ENCODE peak calls at places on chromosome 7, in ten cellular contexts. S, M, Q, I, C, V, E, D, R and T are unnamed samples.

GRCh38 chr7:37031571-37032257 is 307.4 kb upstream of the AOAH start:
- DNase-seq in V (peak), M (peak), C (peak), D (peak), R (peak), Q (no peak), S (peak), E (peak), I (peak), T (peak)

GRCh38 chr7:78020131-78020873 is 221.7 kb downstream of the PHTF2 start:
- DNase-seq in S (peak), V (peak), D (peak), I (peak), C (peak), Q (no peak), R (peak), E (peak), M (peak), T (peak)

GRCh38 chr7:12207046-12207445 is 4.0 kb upstream of the TMEM106B start:
- DNase-seq in I (no peak), D (no peak), E (no peak), R (no peak), V (no peak), S (no peak), M (no peak), C (peak), Q (no peak), T (no peak)

GRCh38 chr7:112537822-112538221 is 57.0 kb downstream of the LSMEM1 start:
- DNase-seq in C (no peak), V (no peak), I (no peak), E (no peak), R (no peak), M (no peak), S (no peak), D (no peak), Q (no peak), T (no peak)

GRCh38 chr7:98097042-98097645 is 9.5 kb upstream of the LMTK2 start:
- DNase-seq in R (no peak), C (no peak), D (no peak), S (no peak), Q (no peak), V (no peak), E (no peak), M (no peak), I (no peak), T (no peak)

GRCh38 chr7:101882595-101883564 is 65.5 kb downstream of the CUX1 start:
- DNase-seq in S (peak), I (peak), V (peak), C (peak), D (peak), M (peak), R (peak), Q (peak), E (peak), T (peak)

GRCh38 chr7:3265388-3265787 is 35.7 kb upstream of the SDK1 start:
- DNase-seq in D (no peak), Q (no peak), C (no peak), S (no peak), V (no peak), M (no peak), I (no peak), E (no peak), R (no peak), T (no peak)

GRCh38 chr7:117458977-117459583 is 20.7 kb upstream of the CFTR start:
- DNase-seq in Q (no peak), D (peak), R (no peak), M (no peak), I (no peak), S (no peak), C (no peak), E (no peak), V (peak), T (no peak)

GRCh38 chr7:112646787-112647186 is 143.4 kb downstream of the TMEM168 start:
- DNase-seq in M (no peak), V (no peak), Q (no peak), I (no peak), E (no peak), R (no peak), D (no peak), S (no peak), C (no peak), T (no peak)

GRCh38 chr7:76020031-76020714 is 25.8 kb upstream of the TMEM120A start:
- DNase-seq in E (peak), C (peak), I (peak), S (peak), V (peak), Q (peak), M (peak), D (peak), R (peak), T (peak)

GRCh38 chr7:136272934-136273333 is 295.8 kb upstream of the MTPN start:
- DNase-seq in C (no peak), D (no peak), M (no peak), Q (no peak), V (no peak), I (no peak), E (no peak), R (no peak), S (no peak), T (no peak)

GRCh38 chr7:17159500-17160037 is 138.9 kb upstream of the AHR start:
- DNase-seq in E (no peak), C (no peak), S (no peak), I (no peak), V (no peak), M (no peak), Q (no peak), R (no peak), D (no peak), T (no peak)

GRCh38 chr7:1160665-1161010 is 642 bp upstream of the ZFAND2A start:
- DNase-seq in S (peak), D (no peak), V (no peak), R (no peak), Q (peak), M (no peak), E (no peak), I (no peak), C (peak), T (no peak)

GRCh38 chr7:75534727-75535307 is 42.7 kb downstream of the SPDYE5 start:
- DNase-seq in S (no peak), C (no peak), V (peak), R (no peak), I (no peak), M (no peak), Q (no peak), E (no peak), D (peak), T (peak)

GRCh38 chr7:150631084-150631824 is 931 bp downstream of the GIMAP6 start:
- DNase-seq in S (no peak), I (no peak), C (peak), E (no peak), D (no peak), R (no peak), Q (no peak), M (no peak), V (peak), T (peak)

GRCh38 chr7:158740657-158741293 is 36.2 kb upstream of the NCAPG2 start:
- DNase-seq in C (no peak), M (no peak), I (peak), R (peak), Q (no peak), V (peak), E (no peak), D (peak), S (peak), T (no peak)

GRCh38 chr7:104106106-104106505 is 101.7 kb downstream of the ORC5 start:
- DNase-seq in I (no peak), E (no peak), Q (no peak), R (no peak), M (no peak), S (no peak), V (peak), D (peak), C (no peak), T (no peak)

GRCh38 chr7:1666779-1667565 is 3.1 kb upstream of the ELFN1 start:
- DNase-seq in D (no peak), S (no peak), C (peak), Q (peak), R (peak), I (no peak), V (no peak), E (no peak), M (no peak), T (peak)

GRCh38 chr7:116098175-116098574 is 67.6 kb upstream of the TFEC start:
- DNase-seq in E (no peak), I (no peak), Q (no peak), R (no peak), C (no peak), D (no peak), V (no peak), S (no peak), M (no peak), T (no peak)

GRCh38 chr7:116101709-116102108 is 71.1 kb upstream of the TFEC start:
- DNase-seq in M (no peak), C (no peak), D (peak), Q (no peak), I (no peak), R (no peak), V (no peak), S (no peak), E (no peak), T (no peak)

GRCh38 chr7:116093516-116094301 is 63.1 kb upstream of the TFEC start:
- DNase-seq in E (no peak), M (no peak), R (no peak), S (no peak), I (no peak), D (no peak), Q (no peak), C (no peak), V (no peak), T (no peak)

GRCh38 chr7:116097365-116098009 is 66.9 kb upstream of the TFEC start:
- DNase-seq in E (no peak), V (peak), I (no peak), C (no peak), D (peak), S (no peak), Q (no peak), R (no peak), M (no peak), T (no peak)
- TF ChIP-seq CTCF in E (peak), V (no peak), I (no peak), C (no peak), D (no peak), S (no peak), Q (no peak), R (no peak), M (no peak), T (no peak)

DNA sequence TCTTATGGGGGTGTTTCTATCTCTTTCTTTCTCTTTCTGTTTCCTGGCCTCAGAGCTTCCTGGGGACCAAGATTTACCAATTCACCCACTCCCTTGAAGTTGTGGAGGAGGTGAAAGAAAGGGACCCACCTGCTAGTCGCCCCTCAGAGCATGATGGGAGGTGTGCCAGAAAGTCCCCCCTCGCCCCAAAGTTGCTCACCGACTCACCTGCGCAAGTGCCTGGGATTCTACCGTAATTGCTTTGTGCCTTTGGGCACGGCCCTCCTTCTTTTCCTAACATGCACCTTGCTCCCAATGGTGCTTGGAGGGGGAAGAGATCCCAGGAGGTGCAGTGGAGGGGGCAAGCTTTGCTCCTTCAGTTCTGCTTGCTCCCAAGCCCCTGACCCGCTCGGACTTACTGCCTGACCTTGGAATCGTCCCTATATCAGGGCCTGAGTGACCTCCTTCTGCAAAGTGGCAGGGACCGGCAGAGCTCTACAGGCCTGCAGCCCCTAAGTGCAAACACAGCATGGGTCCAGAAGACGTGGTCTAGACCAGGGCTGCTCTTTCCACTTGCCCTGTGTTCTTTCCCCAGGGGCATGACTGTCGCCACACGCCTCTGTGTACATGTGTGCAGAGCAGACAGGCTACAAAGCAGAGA is 12.2 kb downstream of the AQP1 start:
- DNase-seq in I (no peak), D (no peak), S (peak), M (peak), V (no peak), C (no peak), R (peak), Q (no peak), E (no peak), T (peak)
- H3K4me3 ChIP-seq in I (no peak), D (no peak), S (no peak), M (no peak), V (no peak), C (no peak), R (no peak), Q (no peak), E (no peak), T (no peak)

DNA sequence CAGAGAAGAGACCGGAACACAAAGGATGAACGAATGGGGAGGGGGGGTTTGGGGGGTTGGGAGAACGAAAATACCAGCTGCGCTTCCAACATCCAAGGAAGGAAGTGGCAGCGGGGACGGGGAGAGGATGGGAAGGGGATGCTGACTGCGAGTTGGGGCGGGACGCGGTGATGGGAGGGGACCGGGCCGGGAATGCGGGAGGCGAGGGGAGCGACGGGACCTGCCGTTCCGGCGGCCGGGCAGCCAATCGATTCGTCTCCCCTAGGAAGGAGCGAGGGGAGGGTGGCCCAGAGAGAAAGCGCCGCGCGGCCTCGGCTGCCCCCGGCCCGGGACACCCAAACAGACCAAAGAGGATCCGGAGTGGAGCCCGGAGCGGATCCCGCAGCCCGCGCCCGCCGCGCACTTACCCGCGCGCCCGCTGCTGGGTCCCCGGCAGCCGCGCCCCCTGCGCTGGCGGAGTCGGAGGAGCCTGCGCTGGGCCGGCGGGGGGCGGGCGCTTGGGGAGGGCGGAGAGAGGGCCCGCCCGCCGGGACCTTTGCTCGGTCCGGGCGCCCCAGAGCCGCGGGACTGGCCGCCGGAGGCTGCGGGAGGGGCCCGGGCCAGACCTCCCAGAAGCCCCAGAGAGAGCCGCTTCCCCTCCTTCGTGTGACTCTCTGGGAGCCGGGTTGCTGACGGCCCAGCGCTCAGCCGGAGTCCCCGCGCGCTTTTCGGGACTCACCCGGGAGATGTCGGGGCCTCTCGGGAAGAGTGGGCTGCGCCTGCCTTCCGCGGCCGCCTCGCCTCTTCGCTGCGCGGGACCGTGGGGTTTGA is at the start of gene GSDME:
- DNase-seq in Q (peak), S (peak), I (peak), D (peak), C (peak), V (peak), M (no peak), E (no peak), R (peak), T (no peak)
- TF ChIP-seq POLR2A in Q (peak), S (peak), I (no peak), D (no peak), C (no peak), V (no peak), M (peak), E (no peak), R (no peak), T (no peak)

GRCh38 chr7:55288070-55288824 is 76.9 kb upstream of the LANCL2 start:
- DNase-seq in M (no peak), V (no peak), Q (no peak), C (no peak), E (no peak), I (no peak), S (no peak), D (no peak), R (no peak), T (no peak)
- TF ChIP-seq CTCF in M (no peak), V (no peak), Q (no peak), C (no peak), E (no peak), I (no peak), S (no peak), D (no peak), R (no peak), T (no peak)